ENCODE peak calls at places on chromosomes 16 and 17, in four cellular contexts. I is IMR-90, U is HepG2, P is K562. R is an unnamed sample.

GRCh38 chr17:37702605-37703004 is 42.3 kb downstream of the HNF1B start:
- DNase-seq in I (peak; percentile 91), P (peak; percentile 18), U (no peak), R (peak; percentile 77)

GRCh38 chr17:72735089-72735488 is 357.4 kb downstream of the SLC39A11 start:
- DNase-seq in I (no peak), U (no peak), P (no peak), R (no peak)

GRCh38 chr16:89823087-89823823 is 5.0 kb upstream of the SPIRE2 start:
- DNase-seq in I (no peak), P (no peak), U (no peak), R (no peak)

GRCh38 chr16:50178397-50179018 is 25.4 kb downstream of the TENT4B start:
- DNase-seq in P (no peak), U (no peak), I (no peak), R (no peak)

GRCh38 chr16:19704321-19705130 is 13.5 kb downstream of the KNOP1 start:
- DNase-seq in P (no peak), U (no peak), I (peak; percentile 77), R (peak; percentile 28)

GRCh38 chr16:10153993-10154788 is 28.0 kb downstream of the GRIN2A start:
- DNase-seq in I (no peak), P (no peak), U (no peak), R (no peak)

GRCh38 chr17:27315322-27315721 is 21.4 kb downstream of the WSB1 start:
- DNase-seq in P (no peak), I (peak; percentile 94), U (no peak), R (no peak)

GRCh38 chr17:48995871-48996695 is 1.1 kb upstream of the IGF2BP1 start:
- DNase-seq in U (peak; percentile 93), P (peak; percentile 94), I (no peak), R (peak; percentile 95)

GRCh38 chr16:88282221-88283041 is 100.3 kb upstream of the ZNF469 start:
- DNase-seq in I (peak; percentile 44), P (no peak), U (no peak), R (no peak)

GRCh38 chr17:73269329-73269615 is 7.6 kb upstream of the CPSF4L start:
- DNase-seq in U (no peak), P (no peak), I (no peak), R (no peak)

GRCh38 chr17:62075308-62075815 is 10.3 kb upstream of the MED13 start:
- DNase-seq in P (no peak), I (peak; percentile 62), U (no peak), R (no peak)

GRCh38 chr17:13462161-13462560 is 139.6 kb downstream of the HS3ST3A1 start:
- DNase-seq in I (peak; percentile 80), U (peak; percentile 5), P (no peak), R (no peak)

GRCh38 chr17:79978545-79978852 is 57.2 kb downstream of the TBC1D16 start:
- DNase-seq in U (no peak), P (no peak), I (no peak), R (no peak)

GRCh38 chr17:71378036-71378435 is 742.8 kb upstream of the SOX9 start:
- DNase-seq in P (no peak), U (no peak), I (no peak), R (no peak)

GRCh38 chr16:87662254-87663204 is 60.2 kb downstream of the JPH3 start:
- DNase-seq in U (no peak), P (no peak), I (no peak), R (no peak)

GRCh38 chr16:29961479-29962343 is at the start of gene TMEM219:
- DNase-seq in U (peak; percentile 81), I (peak; percentile 83), P (peak; percentile 98), R (peak; percentile 88)

GRCh38 chr16:49338867-49339266 is 34.7 kb upstream of the C16orf78 start:
- DNase-seq in I (no peak), P (no peak), U (no peak), R (no peak)

GRCh38 chr17:79730769-79731483 is at the start of gene ENPP7:
- DNase-seq in U (peak; percentile 42), I (no peak), P (no peak), R (no peak)

GRCh38 chr17:59893617-59894100 is 738 bp downstream of the RPS6KB1 start:
- DNase-seq in I (peak; percentile 8), U (peak; percentile 39), P (peak; percentile 30), R (peak; percentile 48)

GRCh38 chr17:75010683-75011406 is 1.6 kb upstream of the MRPL58 start:
- DNase-seq in I (peak; percentile 55), P (peak; percentile 23), U (peak; percentile 68), R (peak; percentile 64)

GRCh38 chr16:67207116-67207856 is 8.4 kb downstream of the ELMO3 start:
- DNase-seq in I (no peak), U (no peak), P (no peak), R (no peak)

GRCh38 chr16:16096161-16096857 is 127.0 kb downstream of the ABCC6 start:
- DNase-seq in U (no peak), I (peak; percentile 82), P (no peak), R (no peak)

GRCh38 chr16:31421587-31421986 is 6.6 kb downstream of the COX6A2 start:
- DNase-seq in I (no peak), P (no peak), U (no peak), R (no peak)

GRCh38 chr16:54165174-54165911 is 121.2 kb downstream of the IRX3 start:
- DNase-seq in U (peak; percentile 99), P (no peak), I (no peak), R (no peak)

GRCh38 chr17:77327181-77327565 is 186.4 kb downstream of the SEC14L1 start:
- DNase-seq in I (no peak), P (no peak), U (no peak), R (no peak)

GRCh38 chr16:13863075-13863765 is 56.7 kb upstream of the ERCC4 start:
- DNase-seq in P (no peak), U (peak; percentile 72), I (no peak), R (no peak)

GRCh38 chr17:59371426-59372099 is 40.1 kb downstream of the YPEL2 start:
- DNase-seq in U (peak; percentile 32), I (no peak), P (no peak), R (no peak)

GRCh38 chr17:68290268-68290954 is 516 bp downstream of the SLC16A6 start:
- DNase-seq in I (no peak), P (no peak), U (no peak), R (no peak)

GRCh38 chr16:81374514-81374913 is 59.8 kb downstream of the GAN start:
- DNase-seq in P (no peak), U (no peak), I (no peak), R (no peak)

GRCh38 chr16:51636913-51637743 is 486.1 kb upstream of the SALL1 start:
- DNase-seq in I (no peak), U (no peak), P (no peak), R (no peak)

GRCh38 chr16:86982347-86982596 is 334.9 kb downstream of the C16orf95 start:
- DNase-seq in P (no peak), U (no peak), I (no peak), R (no peak)

GRCh38 chr16:3999479-3999868 is 116.8 kb downstream of the ADCY9 start:
- DNase-seq in I (peak; percentile 81), U (no peak), P (no peak), R (peak; percentile 29)

GRCh38 chr17:79017546-79017945 is 6.4 kb upstream of the C1QTNF1 start:
- DNase-seq in I (no peak), P (no peak), U (no peak), R (no peak)

GRCh38 chr17:43832976-43833829 is at the start of gene MPP3:
- DNase-seq in U (no peak), I (peak; percentile 59), P (peak; percentile 95), R (peak; percentile 94)

GRCh38 chr17:57084802-57085447 is at the start of gene AKAP1:
- DNase-seq in I (peak; percentile 90), U (peak; percentile 92), P (peak; percentile 99), R (peak; percentile 96)

GRCh38 chr17:48679385-48680096 is 42.8 kb downstream of the PRAC1 start:
- DNase-seq in P (no peak), I (no peak), U (no peak), R (no peak)

GRCh38 chr17:1865252-1866037 is 35.6 kb downstream of the RPA1 start:
- DNase-seq in U (peak; percentile 35), P (peak; percentile 51), I (peak; percentile 12), R (peak; percentile 51)

GRCh38 chr16:58187092-58187491 is 10.8 kb downstream of the CSNK2A2 start:
- DNase-seq in I (no peak), P (no peak), U (no peak), R (no peak)

GRCh38 chr17:58121925-58122324 is 26.3 kb upstream of the OR4D1 start:
- DNase-seq in U (peak; percentile 56), P (peak; percentile 39), I (peak; percentile 22), R (peak; percentile 76)

DNA sequence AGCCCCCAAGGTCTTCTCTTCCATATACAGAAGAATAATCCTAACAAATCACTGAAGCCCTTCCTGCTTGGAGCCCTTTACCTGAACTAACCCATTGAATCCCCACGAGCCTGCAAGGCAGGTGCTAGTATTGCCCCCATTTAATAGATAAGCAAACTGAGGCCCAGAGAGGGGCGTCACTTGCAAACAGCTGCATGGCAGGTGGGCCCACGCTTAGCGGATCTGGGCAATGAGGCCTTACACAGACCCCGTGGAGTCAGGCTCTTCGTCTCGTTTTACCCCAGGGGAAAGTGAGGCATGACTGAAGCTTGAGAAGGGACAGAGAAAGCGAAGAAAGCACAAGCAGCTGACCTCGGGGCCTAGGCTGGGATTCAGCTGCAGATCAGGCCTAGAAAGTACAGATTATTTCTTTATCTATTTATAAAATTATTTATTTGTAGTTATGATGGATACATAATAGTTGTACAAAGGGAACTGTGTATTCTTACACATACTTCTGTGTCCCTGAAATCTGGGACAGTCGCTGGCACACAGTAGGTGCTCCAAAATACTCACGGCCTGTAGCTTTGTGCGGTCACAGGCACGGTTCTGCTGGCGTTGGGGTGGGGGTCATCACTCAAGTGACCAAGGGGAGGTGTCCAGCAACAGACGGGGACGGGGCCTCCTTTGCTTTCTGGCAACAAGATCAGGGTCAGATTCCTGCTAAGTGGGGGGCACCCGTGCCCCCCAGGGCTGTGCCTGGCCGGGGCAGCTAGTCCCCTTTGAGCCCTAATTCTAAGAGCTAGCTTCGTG is 223.2 kb upstream of the GSE1 start:
- DNase-seq in U (no peak), P (no peak), I (no peak), R (no peak)
- H3K4me2 ChIP-seq in U (peak overlapping the region; percentile 38), P (peak overlapping the region; percentile 29), I (peak overlapping the region; percentile 24), R (peak overlapping the region; percentile 69)

DNA sequence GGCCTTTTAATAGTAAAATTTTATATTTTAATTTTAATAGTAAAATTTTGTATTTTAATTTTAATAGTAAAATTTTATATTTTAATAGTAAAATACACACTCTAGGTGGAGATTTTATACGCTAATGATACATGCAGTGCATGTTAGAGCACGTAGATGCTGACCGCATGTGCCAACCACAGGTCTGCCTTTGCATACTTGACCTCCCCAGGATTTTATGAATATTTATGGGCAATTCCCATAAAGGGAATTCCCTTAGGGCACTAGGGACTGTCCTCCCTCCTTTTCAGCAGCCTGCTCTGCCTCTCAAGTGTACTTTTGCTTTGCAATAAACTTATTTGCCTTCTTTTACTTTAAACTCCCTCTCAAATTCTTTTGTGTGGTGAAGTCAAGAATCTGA is 217.7 kb upstream of the CDH8 start:
- DNase-seq in P (no peak), U (no peak), I (no peak), R (no peak)
- TF ChIP-seq MAZ in P (no peak), U (no peak), I (no peak), R (no peak)

GRCh38 chr17:39002991-39003715 is 36.0 kb upstream of the FBXO47 start:
- DNase-seq in I (no peak), P (peak; percentile 71), U (no peak), R (no peak)
- H3K4me2 ChIP-seq in I (no peak overlapping the region), P (peak overlapping the region; percentile 75), U (no peak overlapping the region), R (no peak overlapping the region)

DNA sequence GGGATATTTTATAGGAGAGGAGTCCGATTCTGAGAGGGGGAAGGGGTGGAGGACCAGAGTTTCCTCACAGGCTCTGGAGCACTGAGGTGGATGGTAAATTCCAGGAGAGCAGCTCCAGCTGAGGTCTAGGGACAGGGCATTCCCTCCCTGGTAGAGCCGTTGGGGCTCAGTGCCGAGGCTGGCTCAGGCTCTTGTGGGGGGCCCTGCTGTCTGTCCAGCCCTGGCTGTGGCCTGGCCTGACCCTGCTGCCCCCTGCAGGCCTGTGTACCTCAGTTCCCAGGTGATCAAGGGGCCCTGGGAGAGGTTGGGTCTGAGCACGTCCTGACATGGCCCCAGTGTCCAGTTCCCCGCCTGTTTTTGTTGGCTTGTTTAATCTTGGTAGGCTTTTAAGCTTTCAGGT is 16.8 kb downstream of the ZNF750 start:
- DNase-seq in U (peak; percentile 15), I (no peak), P (peak; percentile 58), R (peak; percentile 45)
- TF ChIP-seq MAZ in U (no peak), I (no peak), P (no peak), R (no peak)

R was measured in A549.